ENCODE peak calls at places on chromosome 16, in six cellular contexts. R, H, B, F, U and I are unnamed samples. For H3K4me1, the result is how much of the 10 kb centered on the place peaks cover.

GRCh38 chr16:71722801-71723536 is 1.5 kb downstream of the PHLPP2 start:
- DNase-seq in R (peak), U (peak), F (peak), H (no peak), B (peak), I (peak)

GRCh38 chr16:17194190-17194780 is 276.5 kb downstream of the XYLT1 start:
- DNase-seq in H (no peak), R (peak), B (no peak), U (no peak), F (peak), I (peak)

GRCh38 chr16:7090628-7091115 is 242.0 kb upstream of the RBFOX1 start:
- DNase-seq in U (no peak), R (no peak), F (no peak), H (no peak), B (no peak), I (no peak)

GRCh38 chr16:71912483-71912882 is 17.2 kb downstream of the IST1 start:
- DNase-seq in H (no peak), U (no peak), R (no peak), F (no peak), B (no peak), I (no peak)

GRCh38 chr16:4330277-4330882 is 14.5 kb downstream of the GLIS2 start:
- DNase-seq in H (no peak), F (peak), B (peak), U (peak), R (peak), I (peak)

GRCh38 chr16:89924298-89924924 is 1.3 kb downstream of the TUBB3 start:
- DNase-seq in R (no peak), U (peak), B (no peak), F (peak), H (no peak), I (no peak)

GRCh38 chr16:76535-77272 is 1.3 kb upstream of the MPG start:
- DNase-seq in F (peak), U (peak), H (no peak), R (peak), B (peak), I (peak)

GRCh38 chr16:79988721-79989220 is 388.2 kb upstream of the MAF start:
- DNase-seq in U (no peak), H (no peak), B (no peak), F (no peak), R (no peak), I (no peak)

GRCh38 chr16:67022531-67023214 is 6.3 kb upstream of the CBFB start:
- DNase-seq in H (no peak), U (peak), F (no peak), B (no peak), R (no peak), I (peak)

DNA sequence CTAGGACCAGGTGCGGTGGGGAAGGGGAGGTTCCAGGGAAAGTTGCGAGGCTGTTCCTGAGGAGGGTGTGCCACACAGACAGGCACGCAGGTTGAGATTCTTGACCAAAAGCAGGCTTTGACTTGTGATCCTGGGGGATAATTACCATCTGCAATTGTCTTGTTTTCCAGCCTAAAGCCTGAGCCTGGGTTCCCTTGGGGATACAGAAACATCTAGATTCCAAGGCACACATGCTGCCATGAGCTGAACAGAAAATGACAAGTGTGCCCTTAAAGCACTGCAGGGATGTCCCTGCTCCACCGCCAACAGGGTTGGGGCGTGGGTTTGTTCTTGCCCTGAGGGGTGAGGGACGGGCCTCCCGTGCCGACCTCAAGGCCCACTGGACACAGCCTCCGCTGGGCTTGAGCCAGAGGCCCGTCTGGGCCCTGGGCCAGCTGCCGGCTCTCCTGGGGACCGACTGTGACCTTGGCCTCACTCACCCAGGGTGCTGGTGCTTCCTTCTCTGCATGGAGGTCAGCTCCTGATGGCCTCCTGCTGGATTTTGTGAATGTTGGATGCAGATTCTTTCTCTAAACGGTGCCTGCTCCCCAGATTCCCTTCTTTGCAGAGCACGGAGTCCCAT is 14.0 kb downstream of the CA5A start:
- DNase-seq in F (no peak), B (no peak), U (no peak), H (no peak), R (peak), I (no peak)
- H3K4me1 ChIP-seq in F (under half), B (under half), U (under half), H (under half), R (under half), I (under half)

DNA sequence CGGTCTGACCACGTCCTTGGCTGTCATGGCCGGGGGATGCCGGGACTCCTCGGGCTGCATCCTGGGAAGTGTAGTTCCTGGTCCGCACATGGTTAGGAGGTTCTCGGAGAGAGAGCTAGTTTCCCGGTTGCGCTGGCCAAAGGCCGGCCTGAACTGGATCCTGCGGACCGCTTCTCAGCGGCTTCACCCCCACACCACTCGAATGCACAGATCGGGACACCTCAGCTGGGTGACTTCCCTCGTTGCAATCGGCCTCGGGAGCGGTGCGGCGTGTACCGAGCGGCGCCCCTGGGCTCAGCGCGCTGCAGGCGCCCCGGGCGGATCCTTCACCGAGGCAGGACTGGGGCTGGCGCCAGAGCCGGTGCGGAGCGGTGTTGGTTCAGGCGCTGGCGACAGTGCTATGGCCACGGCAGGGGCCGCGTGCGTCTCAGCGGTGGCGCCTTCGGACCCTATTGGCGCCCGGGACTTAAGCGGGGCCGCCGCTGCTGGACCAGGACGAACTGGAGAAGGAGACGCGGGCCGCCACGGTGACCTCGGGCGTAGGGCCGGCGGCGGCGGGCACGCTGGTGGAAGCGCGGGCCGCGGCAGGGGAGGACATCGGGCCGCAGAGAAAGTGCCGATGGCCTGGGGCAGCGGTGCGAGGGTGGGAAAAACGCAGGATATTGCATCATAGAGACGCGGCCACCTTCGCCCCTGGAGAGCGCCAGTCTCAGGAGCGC is 11.5 kb downstream of the ZNF629 start:
- DNase-seq in R (peak), B (peak), U (peak), F (peak), H (no peak), I (peak)
- TF ChIP-seq POLR2A in R (peak), B (peak), U (peak), F (no peak), H (peak), I (no peak)

DNA sequence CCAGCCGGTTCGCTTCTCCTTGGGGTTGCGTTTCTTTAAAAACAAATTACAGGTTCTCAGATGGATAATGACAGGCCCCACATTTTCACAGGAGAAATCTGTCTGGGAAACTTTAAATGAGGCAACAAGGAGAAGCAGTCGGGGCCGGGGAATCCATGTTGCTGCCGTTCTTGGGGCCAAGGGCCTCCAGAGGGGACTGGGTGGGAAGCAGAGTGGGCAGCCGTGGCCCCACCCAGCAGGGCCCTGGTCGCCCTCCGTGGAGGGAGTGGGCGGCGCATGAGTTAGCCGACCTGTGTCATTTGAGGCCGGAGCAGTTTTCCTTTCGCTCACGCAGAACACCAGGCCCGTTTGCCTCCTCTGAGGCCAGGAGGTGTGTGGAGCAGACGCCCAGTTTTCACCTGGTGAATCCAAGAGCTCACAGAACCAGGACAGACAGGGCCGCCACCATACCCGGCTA is 207.7 kb upstream of the CIBAR2 start:
- DNase-seq in U (no peak), B (no peak), H (no peak), R (no peak), F (no peak), I (no peak)
- H3K4me1 ChIP-seq in U (under half), B (under half), H (under half), R (under half), F (under half), I (under half)

DNA sequence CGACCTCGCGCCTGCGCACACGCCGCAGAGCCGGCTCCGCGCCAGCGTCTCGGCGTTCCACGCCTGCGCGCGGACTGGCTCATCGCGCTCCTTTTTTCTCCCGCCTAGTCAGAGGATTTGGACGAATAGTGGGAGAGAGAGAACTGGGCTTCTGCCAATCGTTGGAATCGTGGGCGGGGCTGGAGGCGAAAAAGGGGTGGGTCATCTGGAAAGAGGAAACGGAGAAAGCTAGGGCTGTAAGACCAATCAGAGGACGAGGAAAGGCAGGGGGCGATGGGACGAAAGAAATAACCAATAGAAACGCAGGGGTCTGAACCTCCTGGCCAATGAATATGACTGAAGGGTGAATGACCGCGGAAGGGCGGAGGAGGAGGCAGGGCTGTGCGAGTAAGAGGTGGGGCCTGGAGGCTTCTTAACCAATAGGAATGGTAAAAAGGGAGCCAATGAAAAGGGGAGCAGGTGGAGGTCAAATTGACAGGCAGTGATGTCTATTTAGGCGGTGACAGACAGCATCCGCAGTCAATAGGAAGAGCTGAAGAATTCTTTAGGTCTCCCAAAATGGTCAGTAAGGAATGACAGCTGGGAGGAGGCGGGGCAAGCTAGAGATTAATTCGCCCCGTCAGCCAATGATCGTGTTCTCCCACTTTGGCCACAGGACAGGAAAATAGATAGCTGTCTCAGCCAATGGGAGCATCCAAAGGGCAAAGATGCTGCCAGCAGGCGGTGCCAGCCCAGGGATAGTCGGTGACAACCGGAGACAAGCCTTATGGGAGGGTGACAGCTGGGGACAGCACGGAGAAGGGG is at the start of gene TBC1D10B:
- DNase-seq in F (peak), H (peak), U (peak), R (peak), B (peak), I (peak)
- TF ChIP-seq POLR2A in F (no peak), H (no peak), U (no peak), R (peak), B (peak), I (no peak)

DNA sequence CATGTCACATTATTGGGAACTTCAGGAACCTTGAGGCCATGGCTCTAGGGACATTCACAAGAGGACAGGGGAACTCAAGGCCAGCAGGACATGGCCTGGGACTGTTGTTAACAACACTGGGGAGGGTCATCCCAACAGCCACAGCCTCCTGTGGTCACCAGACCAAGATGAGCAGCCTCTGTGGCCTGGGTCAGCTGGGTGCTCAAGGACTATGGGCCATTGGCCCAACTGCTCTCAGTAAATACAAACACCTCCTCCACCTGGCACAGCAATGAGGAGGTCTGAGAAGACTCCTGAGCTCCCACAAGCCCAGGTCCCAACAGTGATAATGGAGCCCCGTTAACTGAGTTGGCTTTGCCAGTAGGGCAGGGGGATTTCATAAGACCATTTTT is 20.9 kb downstream of the KIFC3 start:
- DNase-seq in R (no peak), B (no peak), F (no peak), U (no peak), H (no peak), I (no peak)
- H3K4me1 ChIP-seq in R (under half), B (half or more), F (under half), U (under half), H (under half), I (under half)

GRCh38 chr16:75244844-75245758 is 6.3 kb downstream of the BCAR1 start:
- DNase-seq in U (peak), B (peak), H (no peak), F (peak), R (peak), I (peak)
- TF ChIP-seq POLR2A in U (peak), B (peak), H (no peak), F (peak), R (peak), I (peak)

GRCh38 chr16:9123871-9124270 is 32.4 kb downstream of the HAPSTR1 start:
- DNase-seq in F (no peak), B (peak), H (no peak), U (no peak), R (peak), I (peak)

GRCh38 chr16:9122969-9123368 is 31.5 kb downstream of the HAPSTR1 start:
- DNase-seq in R (no peak), U (no peak), B (no peak), F (no peak), H (no peak), I (no peak)

GRCh38 chr16:9124444-9124843 is 33.0 kb downstream of the HAPSTR1 start:
- DNase-seq in F (no peak), H (no peak), B (no peak), U (no peak), R (no peak), I (no peak)

GRCh38 chr16:9122342-9122741 is 30.9 kb downstream of the HAPSTR1 start:
- DNase-seq in R (no peak), U (no peak), H (no peak), B (no peak), F (no peak), I (no peak)

GRCh38 chr16:9123401-9123800 is 32.0 kb downstream of the HAPSTR1 start:
- DNase-seq in U (no peak), R (no peak), B (no peak), H (no peak), F (no peak), I (no peak)
- H3K4me1 ChIP-seq in U (under half), R (under half), B (half or more), H (under half), F (under half), I (under half)